ENCODE peak calls at places on chromosomes 13 and 19, in four cellular contexts. One of them, this sample, is unnamed.

GRCh38 chr19:1503089-1503924 is 9.5 kb downstream of the ADAMTSL5 start:
- DNase-seq in HS-5: no peak
- DNase-seq in NCI-H187: no peak
- DNase-seq in stimulated activated CD4-positive, alpha-beta T cell treated with anti-CD3 and anti-CD28 coated beads, TNF-alpha, amount 100 ng/mL, for 24 hours: peak
- DNase-seq in this sample: no peak

GRCh38 chr13:110616103-110617101 is 1.1 kb downstream of the NAXD start:
- DNase-seq in HS-5: no peak
- DNase-seq in stimulated activated CD4-positive, alpha-beta T cell treated with anti-CD3 and anti-CD28 coated beads, TNF-alpha, amount 100 ng/mL, for 24 hours: peak
- DNase-seq in NCI-H187: no peak
- DNase-seq in this sample: no peak

GRCh38 chr19:4722671-4723464 is 774 bp downstream of the DPP9 start:
- DNase-seq in HS-5: peak
- DNase-seq in stimulated activated CD4-positive, alpha-beta T cell treated with anti-CD3 and anti-CD28 coated beads, TNF-alpha, amount 100 ng/mL, for 24 hours: no peak
- DNase-seq in NCI-H187: no peak
- DNase-seq in this sample: no peak

GRCh38 chr13:48318014-48318713 is 14.6 kb downstream of the RB1 start:
- DNase-seq in NCI-H187: no peak
- DNase-seq in HS-5: no peak
- DNase-seq in stimulated activated CD4-positive, alpha-beta T cell treated with anti-CD3 and anti-CD28 coated beads, TNF-alpha, amount 100 ng/mL, for 24 hours: no peak
- DNase-seq in this sample: no peak

GRCh38 chr13:71306821-71307220 is 560.2 kb downstream of the DACH1 start:
- DNase-seq in NCI-H187: no peak
- DNase-seq in HS-5: no peak
- DNase-seq in stimulated activated CD4-positive, alpha-beta T cell treated with anti-CD3 and anti-CD28 coated beads, TNF-alpha, amount 100 ng/mL, for 24 hours: no peak
- DNase-seq in this sample: no peak

GRCh38 chr13:109256866-109257760 is 529.3 kb downstream of the IRS2 start:
- DNase-seq in NCI-H187: no peak
- DNase-seq in stimulated activated CD4-positive, alpha-beta T cell treated with anti-CD3 and anti-CD28 coated beads, TNF-alpha, amount 100 ng/mL, for 24 hours: no peak
- DNase-seq in HS-5: peak
- DNase-seq in this sample: no peak

GRCh38 chr13:40613192-40613818 is 53.1 kb downstream of the FOXO1 start:
- DNase-seq in stimulated activated CD4-positive, alpha-beta T cell treated with anti-CD3 and anti-CD28 coated beads, TNF-alpha, amount 100 ng/mL, for 24 hours: peak
- DNase-seq in HS-5: no peak
- DNase-seq in NCI-H187: no peak
- DNase-seq in this sample: no peak

GRCh38 chr19:246551-246950 is 44.7 kb downstream of the PLPP2 start:
- DNase-seq in stimulated activated CD4-positive, alpha-beta T cell treated with anti-CD3 and anti-CD28 coated beads, TNF-alpha, amount 100 ng/mL, for 24 hours: no peak
- DNase-seq in NCI-H187: no peak
- DNase-seq in HS-5: no peak
- DNase-seq in this sample: no peak

GRCh38 chr13:36006347-36006746 is 124.8 kb downstream of the DCLK1 start:
- DNase-seq in stimulated activated CD4-positive, alpha-beta T cell treated with anti-CD3 and anti-CD28 coated beads, TNF-alpha, amount 100 ng/mL, for 24 hours: no peak
- DNase-seq in NCI-H187: no peak
- DNase-seq in HS-5: no peak
- DNase-seq in this sample: no peak

GRCh38 chr13:114099191-114099590 is 33.2 kb downstream of the RASA3 start:
- DNase-seq in HS-5: no peak
- DNase-seq in stimulated activated CD4-positive, alpha-beta T cell treated with anti-CD3 and anti-CD28 coated beads, TNF-alpha, amount 100 ng/mL, for 24 hours: no peak
- DNase-seq in NCI-H187: no peak
- DNase-seq in this sample: no peak

GRCh38 chr19:31109626-31110025 is 239.6 kb downstream of the TSHZ3 start:
- DNase-seq in NCI-H187: no peak
- DNase-seq in stimulated activated CD4-positive, alpha-beta T cell treated with anti-CD3 and anti-CD28 coated beads, TNF-alpha, amount 100 ng/mL, for 24 hours: no peak
- DNase-seq in HS-5: no peak
- DNase-seq in this sample: no peak

GRCh38 chr13:28889317-28889716 is 69.2 kb downstream of the MTUS2 start:
- DNase-seq in HS-5: no peak
- DNase-seq in NCI-H187: no peak
- DNase-seq in stimulated activated CD4-positive, alpha-beta T cell treated with anti-CD3 and anti-CD28 coated beads, TNF-alpha, amount 100 ng/mL, for 24 hours: no peak
- DNase-seq in this sample: no peak

GRCh38 chr13:59352600-59352999 is 811.1 kb downstream of the DIAPH3 start:
- DNase-seq in stimulated activated CD4-positive, alpha-beta T cell treated with anti-CD3 and anti-CD28 coated beads, TNF-alpha, amount 100 ng/mL, for 24 hours: no peak
- DNase-seq in HS-5: no peak
- DNase-seq in NCI-H187: no peak
- DNase-seq in this sample: no peak

GRCh38 chr13:98664047-98664446 is 87.1 kb upstream of the STK24 start:
- DNase-seq in stimulated activated CD4-positive, alpha-beta T cell treated with anti-CD3 and anti-CD28 coated beads, TNF-alpha, amount 100 ng/mL, for 24 hours: peak
- DNase-seq in HS-5: no peak
- DNase-seq in NCI-H187: no peak
- DNase-seq in this sample: no peak

GRCh38 chr13:25375727-25376358 is 4.1 kb downstream of the ATP8A2 start:
- DNase-seq in stimulated activated CD4-positive, alpha-beta T cell treated with anti-CD3 and anti-CD28 coated beads, TNF-alpha, amount 100 ng/mL, for 24 hours: peak
- DNase-seq in NCI-H187: no peak
- DNase-seq in HS-5: peak
- DNase-seq in this sample: no peak

GRCh38 chr19:54248016-54248601 is 5.5 kb upstream of the LILRA6 start:
- DNase-seq in NCI-H187: no peak
- DNase-seq in stimulated activated CD4-positive, alpha-beta T cell treated with anti-CD3 and anti-CD28 coated beads, TNF-alpha, amount 100 ng/mL, for 24 hours: peak
- DNase-seq in HS-5: no peak
- DNase-seq in this sample: no peak

GRCh38 chr13:36282818-36283432 is 14.7 kb downstream of the CCDC169 start:
- DNase-seq in HS-5: no peak
- DNase-seq in NCI-H187: peak
- DNase-seq in stimulated activated CD4-positive, alpha-beta T cell treated with anti-CD3 and anti-CD28 coated beads, TNF-alpha, amount 100 ng/mL, for 24 hours: no peak
- DNase-seq in this sample: no peak

GRCh38 chr19:19741184-19741583 is 8.3 kb upstream of the ZNF14 start:
- DNase-seq in HS-5: no peak
- DNase-seq in stimulated activated CD4-positive, alpha-beta T cell treated with anti-CD3 and anti-CD28 coated beads, TNF-alpha, amount 100 ng/mL, for 24 hours: no peak
- DNase-seq in NCI-H187: no peak
- DNase-seq in this sample: no peak

GRCh38 chr13:28955264-28955966 is 135.3 kb downstream of the MTUS2 start:
- DNase-seq in stimulated activated CD4-positive, alpha-beta T cell treated with anti-CD3 and anti-CD28 coated beads, TNF-alpha, amount 100 ng/mL, for 24 hours: no peak
- DNase-seq in HS-5: no peak
- DNase-seq in NCI-H187: no peak
- DNase-seq in this sample: no peak

GRCh38 chr13:111344471-111345191 is 24.2 kb downstream of the TEX29 start:
- DNase-seq in stimulated activated CD4-positive, alpha-beta T cell treated with anti-CD3 and anti-CD28 coated beads, TNF-alpha, amount 100 ng/mL, for 24 hours: no peak
- DNase-seq in HS-5: no peak
- DNase-seq in NCI-H187: peak
- DNase-seq in this sample: peak

GRCh38 chr19:39341122-39341719 is 1.0 kb upstream of the SAMD4B start:
- DNase-seq in stimulated activated CD4-positive, alpha-beta T cell treated with anti-CD3 and anti-CD28 coated beads, TNF-alpha, amount 100 ng/mL, for 24 hours: no peak
- DNase-seq in NCI-H187: no peak
- DNase-seq in HS-5: no peak
- DNase-seq in this sample: no peak

GRCh38 chr13:84570831-84571230 is 688.6 kb upstream of the SLITRK1 start:
- DNase-seq in HS-5: no peak
- DNase-seq in NCI-H187: no peak
- DNase-seq in stimulated activated CD4-positive, alpha-beta T cell treated with anti-CD3 and anti-CD28 coated beads, TNF-alpha, amount 100 ng/mL, for 24 hours: no peak
- DNase-seq in this sample: no peak

GRCh38 chr19:39497850-39498261 is 891 bp upstream of the DLL3 start:
- DNase-seq in stimulated activated CD4-positive, alpha-beta T cell treated with anti-CD3 and anti-CD28 coated beads, TNF-alpha, amount 100 ng/mL, for 24 hours: no peak
- DNase-seq in NCI-H187: peak
- DNase-seq in HS-5: no peak
- DNase-seq in this sample: peak

GRCh38 chr19:12939292-12939606 is 840 bp downstream of the CALR start:
- DNase-seq in HS-5: no peak
- DNase-seq in stimulated activated CD4-positive, alpha-beta T cell treated with anti-CD3 and anti-CD28 coated beads, TNF-alpha, amount 100 ng/mL, for 24 hours: no peak
- DNase-seq in NCI-H187: no peak
- DNase-seq in this sample: no peak

GRCh38 chr13:63299995-63300394 is 1884.3 kb upstream of the PCDH20 start:
- DNase-seq in HS-5: no peak
- DNase-seq in NCI-H187: no peak
- DNase-seq in stimulated activated CD4-positive, alpha-beta T cell treated with anti-CD3 and anti-CD28 coated beads, TNF-alpha, amount 100 ng/mL, for 24 hours: no peak
- DNase-seq in this sample: no peak

GRCh38 chr19:6551607-6552450 is 21.0 kb downstream of the TNFSF9 start:
- DNase-seq in stimulated activated CD4-positive, alpha-beta T cell treated with anti-CD3 and anti-CD28 coated beads, TNF-alpha, amount 100 ng/mL, for 24 hours: peak
- DNase-seq in NCI-H187: no peak
- DNase-seq in HS-5: no peak
- DNase-seq in this sample: no peak

GRCh38 chr13:114070098-114070799 is 62.2 kb downstream of the RASA3 start:
- DNase-seq in HS-5: no peak
- DNase-seq in stimulated activated CD4-positive, alpha-beta T cell treated with anti-CD3 and anti-CD28 coated beads, TNF-alpha, amount 100 ng/mL, for 24 hours: no peak
- DNase-seq in NCI-H187: no peak
- DNase-seq in this sample: no peak

GRCh38 chr19:17530586-17530985 is 19.1 kb downstream of the PGLS start:
- DNase-seq in stimulated activated CD4-positive, alpha-beta T cell treated with anti-CD3 and anti-CD28 coated beads, TNF-alpha, amount 100 ng/mL, for 24 hours: no peak
- DNase-seq in HS-5: no peak
- DNase-seq in NCI-H187: no peak
- DNase-seq in this sample: no peak

GRCh38 chr13:44311011-44311481 is 62.6 kb upstream of the SERP2 start:
- DNase-seq in HS-5: no peak
- DNase-seq in stimulated activated CD4-positive, alpha-beta T cell treated with anti-CD3 and anti-CD28 coated beads, TNF-alpha, amount 100 ng/mL, for 24 hours: no peak
- DNase-seq in NCI-H187: no peak
- DNase-seq in this sample: no peak

GRCh38 chr19:56120371-56121179 is 520 bp downstream of the ZNF787 start:
- DNase-seq in HS-5: no peak
- DNase-seq in NCI-H187: peak
- DNase-seq in stimulated activated CD4-positive, alpha-beta T cell treated with anti-CD3 and anti-CD28 coated beads, TNF-alpha, amount 100 ng/mL, for 24 hours: peak
- DNase-seq in this sample: no peak

GRCh38 chr13:99417821-99418662 is 83.2 kb upstream of the TM9SF2 start:
- DNase-seq in stimulated activated CD4-positive, alpha-beta T cell treated with anti-CD3 and anti-CD28 coated beads, TNF-alpha, amount 100 ng/mL, for 24 hours: no peak
- DNase-seq in HS-5: no peak
- DNase-seq in NCI-H187: no peak
- DNase-seq in this sample: no peak

GRCh38 chr13:94596575-94596971 is 621 bp upstream of the TGDS start:
- DNase-seq in NCI-H187: no peak
- DNase-seq in HS-5: no peak
- DNase-seq in stimulated activated CD4-positive, alpha-beta T cell treated with anti-CD3 and anti-CD28 coated beads, TNF-alpha, amount 100 ng/mL, for 24 hours: no peak
- DNase-seq in this sample: no peak

GRCh38 chr13:20349564-20350379 is 117.7 kb upstream of the GJB6 start:
- DNase-seq in NCI-H187: no peak
- DNase-seq in stimulated activated CD4-positive, alpha-beta T cell treated with anti-CD3 and anti-CD28 coated beads, TNF-alpha, amount 100 ng/mL, for 24 hours: no peak
- DNase-seq in HS-5: no peak
- DNase-seq in this sample: no peak

GRCh38 chr19:17385878-17386611 is 8.0 kb downstream of the CCDC194 start:
- DNase-seq in NCI-H187: no peak
- DNase-seq in HS-5: no peak
- DNase-seq in stimulated activated CD4-positive, alpha-beta T cell treated with anti-CD3 and anti-CD28 coated beads, TNF-alpha, amount 100 ng/mL, for 24 hours: no peak
- DNase-seq in this sample: no peak

GRCh38 chr13:51221674-51222509 is at the start of gene FAM124A:
- DNase-seq in HS-5: no peak
- DNase-seq in stimulated activated CD4-positive, alpha-beta T cell treated with anti-CD3 and anti-CD28 coated beads, TNF-alpha, amount 100 ng/mL, for 24 hours: peak
- DNase-seq in NCI-H187: peak
- DNase-seq in this sample: no peak

GRCh38 chr13:76522083-76522755 is 364.0 kb downstream of the KCTD12 start:
- DNase-seq in HS-5: no peak
- DNase-seq in NCI-H187: no peak
- DNase-seq in stimulated activated CD4-positive, alpha-beta T cell treated with anti-CD3 and anti-CD28 coated beads, TNF-alpha, amount 100 ng/mL, for 24 hours: no peak
- DNase-seq in this sample: no peak

This sample was measured in NCI-H1436 treated with DMSO at 0.1 percent for 48 hours.